ENCODE peak calls at places on chromosome 17, in four cellular contexts. One of them, this sample, is unnamed.

GRCh38 chr17:2395258-2396170 is 5.3 kb downstream of the MNT start:
- DNase-seq in heart left ventricle: peak
- DNase-seq in GM12878: no peak
- DNase-seq in body of pancreas: peak
- DNase-seq in this sample: peak

GRCh38 chr17:77553459-77554066 is 404.9 kb upstream of the TNRC6C start:
- DNase-seq in GM12878: no peak
- DNase-seq in body of pancreas: no peak
- DNase-seq in heart left ventricle: no peak
- DNase-seq in this sample: no peak

GRCh38 chr17:50149425-50150353 is 788 bp downstream of the PPP1R9B start:
- DNase-seq in heart left ventricle: peak
- DNase-seq in GM12878: no peak
- DNase-seq in body of pancreas: peak
- DNase-seq in this sample: peak

GRCh38 chr17:28811594-28812135 is 30.9 kb downstream of the FAM222B start:
- DNase-seq in body of pancreas: no peak
- DNase-seq in heart left ventricle: no peak
- DNase-seq in GM12878: no peak
- DNase-seq in this sample: no peak

GRCh38 chr17:38451840-38452529 is 23.7 kb downstream of the ARHGAP23 start:
- DNase-seq in GM12878: no peak
- DNase-seq in body of pancreas: no peak
- DNase-seq in heart left ventricle: no peak
- DNase-seq in this sample: peak

GRCh38 chr17:12180644-12181261 is 160.1 kb downstream of the MAP2K4 start:
- DNase-seq in heart left ventricle: no peak
- DNase-seq in body of pancreas: peak
- DNase-seq in GM12878: peak
- DNase-seq in this sample: peak

GRCh38 chr17:12530126-12530525 is 135.6 kb upstream of the MYOCD start:
- DNase-seq in GM12878: no peak
- DNase-seq in heart left ventricle: no peak
- DNase-seq in body of pancreas: no peak
- DNase-seq in this sample: no peak

GRCh38 chr17:28406478-28406824 is 439 bp upstream of the SLC46A1 start:
- DNase-seq in body of pancreas: no peak
- DNase-seq in heart left ventricle: no peak
- DNase-seq in GM12878: no peak
- DNase-seq in this sample: no peak

GRCh38 chr17:79946352-79947231 is 89.1 kb downstream of the TBC1D16 start:
- DNase-seq in GM12878: no peak
- DNase-seq in heart left ventricle: peak
- DNase-seq in body of pancreas: no peak
- DNase-seq in this sample: no peak

GRCh38 chr17:39231091-39231561 is 5.4 kb upstream of the STAC2 start:
- DNase-seq in body of pancreas: no peak
- DNase-seq in heart left ventricle: no peak
- DNase-seq in GM12878: no peak
- DNase-seq in this sample: no peak

GRCh38 chr17:310111-311010 is 42.2 kb downstream of the RPH3AL start:
- DNase-seq in body of pancreas: peak
- DNase-seq in heart left ventricle: peak
- DNase-seq in GM12878: no peak
- DNase-seq in this sample: no peak

GRCh38 chr17:50394711-50395110 is 2.6 kb downstream of the LRRC59 start:
- DNase-seq in heart left ventricle: no peak
- DNase-seq in body of pancreas: peak
- DNase-seq in GM12878: no peak
- DNase-seq in this sample: no peak

GRCh38 chr17:689556-690247 is 24.9 kb downstream of the VPS53 start:
- DNase-seq in body of pancreas: no peak
- DNase-seq in heart left ventricle: no peak
- DNase-seq in GM12878: no peak
- DNase-seq in this sample: no peak

GRCh38 chr17:69466451-69466850 is 52.0 kb downstream of the MAP2K6 start:
- DNase-seq in GM12878: no peak
- DNase-seq in body of pancreas: no peak
- DNase-seq in heart left ventricle: no peak
- DNase-seq in this sample: no peak

GRCh38 chr17:46790216-46790615 is 28.3 kb downstream of the WNT3 start:
- DNase-seq in body of pancreas: no peak
- DNase-seq in GM12878: no peak
- DNase-seq in heart left ventricle: no peak
- DNase-seq in this sample: no peak

GRCh38 chr17:2192367-2193028 is 111.1 kb downstream of the SMG6 start:
- DNase-seq in GM12878: peak
- DNase-seq in heart left ventricle: peak
- DNase-seq in body of pancreas: no peak
- DNase-seq in this sample: no peak

GRCh38 chr17:11950771-11951519 is 46.3 kb downstream of the ZNF18 start:
- DNase-seq in heart left ventricle: no peak
- DNase-seq in GM12878: no peak
- DNase-seq in body of pancreas: no peak
- DNase-seq in this sample: no peak

GRCh38 chr17:81708739-81709185 is 3.3 kb upstream of the SLC25A10 start:
- DNase-seq in heart left ventricle: no peak
- DNase-seq in GM12878: no peak
- DNase-seq in body of pancreas: no peak
- DNase-seq in this sample: no peak

GRCh38 chr17:4436381-4436780 is 2.6 kb downstream of the SPNS3 start:
- DNase-seq in heart left ventricle: no peak
- DNase-seq in GM12878: no peak
- DNase-seq in body of pancreas: no peak
- DNase-seq in this sample: no peak

DNA sequence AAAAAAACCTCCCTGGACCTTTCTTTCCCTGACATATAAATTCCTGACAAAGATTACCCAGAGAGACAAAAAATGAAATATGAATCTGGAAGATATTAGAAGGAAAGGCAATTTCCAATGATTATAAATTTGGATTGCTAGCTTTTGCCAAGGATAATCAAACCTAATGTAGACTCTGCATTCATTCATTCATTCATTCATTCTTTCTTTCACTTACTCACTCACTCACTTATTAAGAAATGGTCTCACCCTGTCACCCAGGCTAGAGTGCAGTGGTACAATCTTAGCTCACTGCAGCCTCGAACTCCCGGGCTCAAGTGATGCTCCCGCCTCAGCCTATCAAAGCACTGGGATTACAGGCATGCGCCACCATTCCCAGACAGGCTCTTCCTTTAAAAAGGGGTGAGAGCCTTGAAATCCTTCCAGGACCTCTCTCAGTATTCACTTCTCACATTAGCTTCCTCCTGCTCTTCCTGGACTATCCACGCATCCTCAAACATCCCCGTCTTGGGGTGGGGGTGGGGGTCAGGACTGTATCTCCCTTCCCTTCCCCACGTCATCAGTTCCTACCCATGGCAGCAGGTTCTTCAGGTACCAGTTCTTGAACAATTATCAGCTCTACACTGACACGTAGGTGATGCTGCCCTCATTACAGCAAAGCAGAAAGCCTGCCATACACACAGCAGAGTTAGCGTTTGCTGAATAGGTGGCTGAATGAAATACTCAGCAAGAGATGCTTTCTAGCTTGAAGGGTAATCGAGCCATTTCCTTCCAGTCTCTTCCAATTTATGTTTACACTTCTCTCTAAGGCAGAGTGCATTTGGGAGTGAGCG is 19.8 kb downstream of the PRPSAP1 start:
- DNase-seq in body of pancreas: no peak
- DNase-seq in GM12878: no peak
- DNase-seq in heart left ventricle: no peak
- DNase-seq in this sample: no peak
- TF ChIP-seq CTCF in body of pancreas: no peak
- TF ChIP-seq CTCF in GM12878: no peak
- TF ChIP-seq CTCF in heart left ventricle: no peak
- TF ChIP-seq CTCF in this sample: no peak

GRCh38 chr17:67471118-67471517 is 94.0 kb downstream of the PITPNC1 start:
- DNase-seq in body of pancreas: no peak
- DNase-seq in GM12878: no peak
- DNase-seq in heart left ventricle: no peak
- DNase-seq in this sample: no peak

GRCh38 chr17:67476787-67477335 is 99.8 kb downstream of the PITPNC1 start:
- DNase-seq in body of pancreas: no peak
- DNase-seq in heart left ventricle: no peak
- DNase-seq in GM12878: no peak
- DNase-seq in this sample: no peak

GRCh38 chr17:67477687-67478086 is 100.6 kb downstream of the PITPNC1 start:
- DNase-seq in GM12878: no peak
- DNase-seq in heart left ventricle: no peak
- DNase-seq in body of pancreas: no peak
- DNase-seq in this sample: no peak

GRCh38 chr17:67475161-67475887 is 98.2 kb downstream of the PITPNC1 start:
- DNase-seq in GM12878: peak
- DNase-seq in body of pancreas: peak
- DNase-seq in heart left ventricle: peak
- DNase-seq in this sample: peak

DNA sequence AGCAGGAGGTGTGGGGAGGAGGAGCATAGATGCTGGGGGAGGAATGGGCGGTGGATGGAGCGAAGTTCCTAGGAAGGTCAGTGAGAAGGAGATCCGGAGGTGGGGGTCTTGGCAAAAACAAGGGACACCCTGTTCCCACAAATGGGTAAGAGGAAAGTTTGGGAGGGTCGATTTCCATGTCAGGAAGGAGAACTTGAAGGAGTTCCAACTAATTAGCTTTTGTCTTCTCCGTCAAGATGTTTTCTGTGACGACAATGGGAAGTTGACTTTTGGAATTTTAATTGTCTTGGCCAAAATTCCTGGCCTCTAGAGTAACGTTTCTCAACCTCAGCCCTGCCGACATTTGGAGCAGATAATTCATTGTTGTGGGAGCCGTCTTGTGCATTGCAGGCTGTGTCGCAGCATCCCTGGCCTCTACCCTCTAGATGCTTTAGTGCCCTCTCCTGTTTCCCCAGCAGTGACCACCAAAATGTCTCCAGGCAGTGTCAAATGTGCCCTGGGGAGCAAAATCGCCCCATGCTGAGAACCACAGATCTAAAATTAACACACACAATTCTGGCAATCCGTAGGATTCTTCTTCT is 97.1 kb downstream of the PITPNC1 start:
- DNase-seq in body of pancreas: no peak
- DNase-seq in GM12878: no peak
- DNase-seq in heart left ventricle: peak
- DNase-seq in this sample: peak
- H3K4me3 ChIP-seq in body of pancreas: no peak
- H3K4me3 ChIP-seq in GM12878: no peak
- H3K4me3 ChIP-seq in heart left ventricle: no peak
- H3K4me3 ChIP-seq in this sample: no peak

GRCh38 chr17:5485270-5486205 is at the start of gene DERL2:
- DNase-seq in body of pancreas: no peak
- DNase-seq in GM12878: no peak
- DNase-seq in heart left ventricle: no peak
- DNase-seq in this sample: no peak
- TF ChIP-seq POLR2A in body of pancreas: no peak
- TF ChIP-seq POLR2A in GM12878: peak
- TF ChIP-seq POLR2A in heart left ventricle: no peak
- TF ChIP-seq POLR2A in this sample: peak

GRCh38 chr17:76391200-76391715 is 6.8 kb downstream of the SPHK1 start:
- DNase-seq in GM12878: no peak
- DNase-seq in heart left ventricle: no peak
- DNase-seq in body of pancreas: no peak
- DNase-seq in this sample: no peak

GRCh38 chr17:76385892-76386786 is 1.7 kb downstream of the SPHK1 start:
- DNase-seq in body of pancreas: peak
- DNase-seq in GM12878: no peak
- DNase-seq in heart left ventricle: peak
- DNase-seq in this sample: peak

GRCh38 chr17:76390003-76390421 is 5.6 kb downstream of the SPHK1 start:
- DNase-seq in body of pancreas: no peak
- DNase-seq in heart left ventricle: no peak
- DNase-seq in GM12878: no peak
- DNase-seq in this sample: no peak

GRCh38 chr17:76386966-76387765 is 2.8 kb downstream of the SPHK1 start:
- DNase-seq in body of pancreas: no peak
- DNase-seq in GM12878: no peak
- DNase-seq in heart left ventricle: no peak
- DNase-seq in this sample: no peak

DNA sequence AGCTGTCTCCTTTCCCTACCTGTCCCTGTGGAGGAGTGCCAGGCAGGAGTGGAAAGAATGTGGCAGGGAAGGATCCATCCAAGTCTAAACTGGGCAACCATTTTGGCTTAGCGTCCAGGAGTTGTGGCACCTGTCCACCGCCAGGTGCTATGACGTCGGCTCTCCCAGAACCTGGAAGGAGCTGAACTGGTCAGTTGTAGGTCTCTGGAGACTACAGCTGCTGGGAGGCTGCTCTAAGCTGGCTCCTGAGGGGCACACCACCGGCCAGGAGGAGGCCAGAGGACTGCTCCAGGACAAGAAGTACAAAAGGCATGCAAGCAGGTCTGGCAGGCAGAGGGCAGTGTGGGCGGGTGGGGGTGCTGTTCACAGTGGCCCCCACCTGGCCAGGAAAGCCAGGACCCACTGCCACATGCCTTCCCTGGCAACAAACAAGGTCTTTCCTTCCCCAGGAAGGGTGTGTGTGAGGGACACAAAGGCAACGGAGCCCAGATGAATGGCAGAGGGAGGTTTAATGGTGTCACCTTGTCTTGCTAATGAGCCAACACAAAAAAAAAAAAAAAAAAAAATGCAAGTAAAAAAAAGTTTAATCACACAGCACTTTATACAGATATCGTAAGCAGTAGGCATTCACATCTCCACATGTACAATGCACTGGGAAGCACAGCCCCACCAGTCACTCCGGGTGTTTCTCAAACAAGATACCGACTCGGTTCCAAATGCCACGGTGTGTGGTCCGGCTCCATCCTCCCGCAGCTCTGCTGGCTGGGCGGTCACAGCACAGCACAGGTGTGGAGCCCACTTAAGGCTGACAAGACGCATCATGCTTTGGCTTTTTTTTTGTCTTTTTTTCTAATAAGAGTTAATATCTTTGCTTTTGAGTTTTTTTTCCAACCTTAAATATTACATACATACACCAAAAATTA is 4.8 kb downstream of the SPHK1 start:
- DNase-seq in body of pancreas: peak
- DNase-seq in heart left ventricle: no peak
- DNase-seq in GM12878: no peak
- DNase-seq in this sample: no peak
- TF ChIP-seq CTCF in body of pancreas: no peak
- TF ChIP-seq CTCF in heart left ventricle: no peak
- TF ChIP-seq CTCF in GM12878: no peak
- TF ChIP-seq CTCF in this sample: no peak

GRCh38 chr17:71337903-71338302 is 782.9 kb upstream of the SOX9 start:
- DNase-seq in heart left ventricle: no peak
- DNase-seq in GM12878: no peak
- DNase-seq in body of pancreas: no peak
- DNase-seq in this sample: no peak
- H3K4me3 ChIP-seq in heart left ventricle: no peak
- H3K4me3 ChIP-seq in GM12878: no peak
- H3K4me3 ChIP-seq in body of pancreas: no peak
- H3K4me3 ChIP-seq in this sample: no peak